ENCODE peak calls at places on chromosome 20, in ten cellular contexts. Z, B, D, E, O, Y, I, V, A and H are unnamed samples.

GRCh38 chr20:49712918-49713778 is 530 bp downstream of the B4GALT5 start:
- DNase-seq in E (peak), B (peak), O (peak), D (peak), Y (peak), Z (no peak), A (peak), I (no peak), V (peak), H (peak)

GRCh38 chr20:38676576-38676975 is 47.7 kb upstream of the SLC32A1 start:
- DNase-seq in D (no peak), B (no peak), A (no peak), O (no peak), V (no peak), Z (no peak), E (no peak), Y (no peak), I (no peak), H (peak)

GRCh38 chr20:13259921-13260320 is 38.8 kb downstream of the ISM1 start:
- DNase-seq in E (no peak), B (no peak), I (no peak), V (no peak), O (no peak), Y (no peak), A (no peak), D (no peak), Z (no peak), H (no peak)

GRCh38 chr20:57908226-57908625 is 198.4 kb upstream of the PMEPA1 start:
- DNase-seq in I (no peak), O (no peak), V (no peak), Z (no peak), D (no peak), A (no peak), Y (no peak), E (no peak), B (no peak), H (peak)

GRCh38 chr20:18999076-18999475 is 185.5 kb downstream of the SCP2D1 start:
- DNase-seq in Z (no peak), I (no peak), Y (no peak), D (no peak), O (no peak), B (no peak), V (no peak), A (no peak), E (no peak), H (no peak)

GRCh38 chr20:58693226-58694006 is 816 bp downstream of the NPEPL1 start:
- DNase-seq in E (peak), V (peak), Z (no peak), O (peak), Y (no peak), A (peak), I (no peak), D (peak), B (no peak), H (peak)

GRCh38 chr20:46963758-46964181 is 69.1 kb downstream of the EYA2 start:
- DNase-seq in O (no peak), A (no peak), D (no peak), Z (no peak), Y (peak), I (peak), E (no peak), B (no peak), V (no peak), H (no peak)

GRCh38 chr20:38870733-38871559 is 55.3 kb upstream of the FAM83D start:
- DNase-seq in Z (no peak), A (no peak), Y (peak), B (peak), I (no peak), E (no peak), V (no peak), O (no peak), D (no peak), H (peak)

GRCh38 chr20:12383770-12384304 is 466.1 kb downstream of the BTBD3 start:
- DNase-seq in Y (no peak), Z (no peak), D (no peak), E (no peak), I (no peak), A (no peak), V (no peak), B (no peak), O (no peak), H (no peak)

GRCh38 chr20:25285091-25285647 is 37.3 kb downstream of the PYGB start:
- DNase-seq in I (no peak), A (peak), E (no peak), Y (no peak), D (peak), O (no peak), B (peak), V (peak), Z (peak), H (peak)

GRCh38 chr20:1478566-1478965 is 11.9 kb upstream of the NSFL1C start:
- DNase-seq in Y (peak), B (no peak), E (no peak), O (no peak), D (no peak), I (peak), A (no peak), V (no peak), Z (no peak), H (no peak)

GRCh38 chr20:41249371-41249770 is 68.2 kb downstream of the ZHX3 start:
- DNase-seq in A (no peak), Y (peak), Z (peak), D (no peak), I (peak), B (no peak), E (peak), V (no peak), O (no peak), H (peak)

GRCh38 chr20:12838261-12838866 is 170.4 kb upstream of the SPTLC3 start:
- DNase-seq in Z (no peak), B (no peak), I (no peak), E (no peak), O (peak), A (no peak), D (no peak), V (peak), Y (no peak), H (no peak)

GRCh38 chr20:48459729-48460395 is 367.9 kb downstream of the PREX1 start:
- DNase-seq in B (no peak), Z (no peak), E (no peak), Y (no peak), D (no peak), A (no peak), I (no peak), O (no peak), V (no peak), H (peak)

GRCh38 chr20:53999077-53999476 is 71.3 kb downstream of the BCAS1 start:
- DNase-seq in Z (no peak), B (no peak), V (no peak), I (no peak), D (no peak), E (no peak), A (no peak), Y (no peak), O (no peak), H (no peak)
- H3K4me3 ChIP-seq in Z (no peak), B (no peak), V (no peak), I (no peak), D (no peak), E (no peak), A (no peak), Y (no peak), O (no peak), H (no peak)

GRCh38 chr20:5567644-5568043 is 182.6 kb upstream of the SHLD1 start:
- DNase-seq in E (no peak), A (no peak), O (no peak), B (no peak), Y (no peak), D (no peak), I (no peak), V (no peak), Z (no peak), H (no peak)

GRCh38 chr20:5569021-5569420 is 181.2 kb upstream of the SHLD1 start:
- DNase-seq in A (no peak), B (peak), E (no peak), I (peak), D (no peak), V (no peak), O (peak), Y (peak), Z (no peak), H (no peak)

GRCh38 chr20:5570442-5570841 is 179.8 kb upstream of the SHLD1 start:
- DNase-seq in O (peak), Z (no peak), A (no peak), I (no peak), Y (no peak), E (no peak), V (no peak), D (no peak), B (no peak), H (no peak)

GRCh38 chr20:5570031-5570430 is 180.2 kb upstream of the SHLD1 start:
- DNase-seq in Z (no peak), B (no peak), Y (no peak), I (no peak), A (no peak), V (no peak), E (no peak), D (no peak), O (no peak), H (no peak)
- H3K4me3 ChIP-seq in Z (no peak), B (peak), Y (no peak), I (no peak), A (no peak), V (no peak), E (no peak), D (no peak), O (no peak), H (no peak)

DNA sequence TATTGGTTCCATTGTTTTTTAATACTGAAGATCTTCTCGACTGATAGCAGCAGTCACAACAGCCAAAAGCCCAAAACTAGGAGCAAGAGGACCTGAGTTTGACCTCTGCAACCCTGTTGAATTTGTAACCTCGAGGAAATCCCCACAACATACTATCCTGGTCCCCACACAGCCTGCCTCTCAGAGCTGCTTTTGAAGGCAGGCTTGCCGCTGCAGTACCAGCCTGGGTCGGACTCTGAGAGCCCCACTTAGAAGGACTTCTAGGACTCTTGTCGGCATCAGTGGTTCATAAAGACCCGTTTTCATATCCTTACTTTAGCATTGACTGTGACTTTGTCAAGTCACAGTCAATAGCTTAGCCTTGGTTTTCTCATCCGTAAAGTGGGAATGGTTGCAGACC is 49.3 kb downstream of the EBF4 start:
- DNase-seq in E (no peak), D (no peak), V (no peak), O (no peak), A (no peak), Z (no peak), B (no peak), I (no peak), Y (no peak), H (no peak)
- H3K4me3 ChIP-seq in E (no peak), D (no peak), V (no peak), O (no peak), A (no peak), Z (no peak), B (peak), I (no peak), Y (no peak), H (no peak)

DNA sequence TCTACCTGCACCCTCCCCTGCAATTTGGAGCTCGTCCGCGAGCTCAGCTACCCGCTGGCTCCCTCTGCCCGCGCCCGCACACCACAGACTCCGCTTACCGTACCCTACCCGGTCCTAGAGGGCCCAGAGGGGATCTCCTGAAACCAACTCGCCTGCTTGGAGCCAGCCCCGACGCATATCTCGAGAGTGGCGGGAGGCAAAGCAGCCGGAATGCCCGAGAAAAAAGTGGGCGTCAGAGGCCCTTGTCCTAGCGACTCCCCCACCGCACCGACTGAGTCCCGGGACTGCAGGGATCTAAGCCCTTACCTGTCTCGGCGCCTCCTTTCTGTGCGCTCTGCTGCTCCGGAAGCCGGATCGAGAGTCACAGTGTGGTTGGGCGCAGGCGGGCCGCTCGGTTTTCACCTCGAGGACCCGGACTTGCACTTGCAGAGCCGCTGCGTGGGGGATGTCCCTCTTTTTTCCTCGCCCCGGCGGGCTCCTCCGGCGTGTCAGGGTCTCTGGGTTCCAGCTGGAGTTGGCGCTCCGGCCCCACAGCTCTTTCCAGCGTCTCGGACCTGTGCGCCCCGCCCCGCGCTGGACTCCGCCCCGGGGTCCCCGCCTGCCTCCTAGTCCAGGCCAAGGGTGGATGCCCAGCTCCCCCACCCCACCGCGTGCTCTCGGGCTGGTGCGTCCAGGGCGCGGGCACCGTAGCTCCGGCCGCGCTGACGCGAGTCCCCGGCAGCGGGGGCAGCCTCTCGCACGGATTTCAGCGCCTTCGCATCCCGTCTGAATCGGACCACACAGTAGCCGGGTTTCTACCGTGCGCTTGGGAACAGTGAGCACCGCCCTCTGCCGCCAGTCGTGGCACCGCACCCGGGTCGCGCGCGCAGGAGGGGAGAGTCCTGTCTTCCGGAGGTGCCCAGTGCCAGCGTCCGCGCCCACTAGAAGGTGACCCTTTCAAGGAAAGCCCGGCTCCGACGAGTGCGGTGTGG is at the start of gene PROKR2:
- DNase-seq in E (no peak), D (no peak), Z (no peak), B (no peak), V (peak), O (no peak), I (no peak), A (no peak), Y (no peak), H (peak)
- H3K4me3 ChIP-seq in E (no peak), D (no peak), Z (no peak), B (no peak), V (peak), O (no peak), I (no peak), A (no peak), Y (no peak), H (peak)

GRCh38 chr20:62368629-62369507 is 1.8 kb upstream of the LAMA5 start:
- DNase-seq in E (no peak), Y (peak), Z (no peak), B (no peak), O (no peak), V (peak), D (peak), I (no peak), A (no peak), H (peak)
- H3K4me3 ChIP-seq in E (peak), Y (no peak), Z (no peak), B (no peak), O (no peak), V (peak), D (peak), I (no peak), A (no peak), H (peak)